ENCODE peak calls at places on chromosomes 1 and 21, in ten cellular contexts. One of them, this sample, is unnamed. For H3K27me3, the result is how much of the 10 kb centered on the place peaks cover.

GRCh38 chr1:116150368-116150767 is 39.2 kb downstream of the MAB21L3 start:
- DNase-seq in ovary: no peak
- DNase-seq in pancreas: no peak
- DNase-seq in right cardiac atrium: no peak
- DNase-seq in mammary epithelial cell: no peak
- DNase-seq in prostate gland: no peak
- DNase-seq in heart left ventricle: no peak
- DNase-seq in fibroblast of lung: no peak
- DNase-seq in colonic mucosa: peak
- DNase-seq in aorta: no peak
- DNase-seq in this sample: no peak

GRCh38 chr21:42868196-42868595 is 11.1 kb downstream of the WDR4 start:
- DNase-seq in ovary: no peak
- DNase-seq in pancreas: no peak
- DNase-seq in right cardiac atrium: no peak
- DNase-seq in mammary epithelial cell: no peak
- DNase-seq in prostate gland: no peak
- DNase-seq in heart left ventricle: no peak
- DNase-seq in fibroblast of lung: no peak
- DNase-seq in colonic mucosa: no peak
- DNase-seq in aorta: no peak
- DNase-seq in this sample: no peak

GRCh38 chr1:1157426-1157913 is 16.2 kb upstream of the TTLL10 start:
- DNase-seq in ovary: peak
- DNase-seq in pancreas: peak
- DNase-seq in right cardiac atrium: peak
- DNase-seq in mammary epithelial cell: peak
- DNase-seq in prostate gland: peak
- DNase-seq in heart left ventricle: peak
- DNase-seq in fibroblast of lung: peak
- DNase-seq in colonic mucosa: peak
- DNase-seq in aorta: peak
- DNase-seq in this sample: peak

GRCh38 chr21:38440746-38441145 is 57.5 kb downstream of the ERG start:
- DNase-seq in ovary: no peak
- DNase-seq in pancreas: no peak
- DNase-seq in right cardiac atrium: no peak
- DNase-seq in mammary epithelial cell: peak
- DNase-seq in prostate gland: no peak
- DNase-seq in heart left ventricle: no peak
- DNase-seq in fibroblast of lung: peak
- DNase-seq in colonic mucosa: no peak
- DNase-seq in aorta: no peak
- DNase-seq in this sample: no peak

GRCh38 chr1:218357211-218357892 is 12.2 kb downstream of the TGFB2 start:
- DNase-seq in ovary: no peak
- DNase-seq in pancreas: no peak
- DNase-seq in right cardiac atrium: no peak
- DNase-seq in mammary epithelial cell: no peak
- DNase-seq in prostate gland: no peak
- DNase-seq in heart left ventricle: no peak
- DNase-seq in fibroblast of lung: no peak
- DNase-seq in colonic mucosa: no peak
- DNase-seq in aorta: no peak
- DNase-seq in this sample: no peak

GRCh38 chr1:234600418-234601216 is 9.4 kb downstream of the IRF2BP2 start:
- DNase-seq in ovary: peak
- DNase-seq in pancreas: no peak
- DNase-seq in right cardiac atrium: peak
- DNase-seq in mammary epithelial cell: peak
- DNase-seq in prostate gland: no peak
- DNase-seq in heart left ventricle: peak
- DNase-seq in fibroblast of lung: no peak
- DNase-seq in colonic mucosa: peak
- DNase-seq in aorta: peak
- DNase-seq in this sample: no peak

GRCh38 chr1:40391688-40392145 is 18.2 kb downstream of the SMAP2 start:
- DNase-seq in ovary: no peak
- DNase-seq in pancreas: no peak
- DNase-seq in right cardiac atrium: no peak
- DNase-seq in mammary epithelial cell: peak
- DNase-seq in prostate gland: no peak
- DNase-seq in heart left ventricle: no peak
- DNase-seq in fibroblast of lung: no peak
- DNase-seq in colonic mucosa: no peak
- DNase-seq in aorta: no peak
- DNase-seq in this sample: no peak

GRCh38 chr1:3127738-3128137 is 58.7 kb downstream of the PRDM16 start:
- DNase-seq in ovary: no peak
- DNase-seq in pancreas: no peak
- DNase-seq in right cardiac atrium: peak
- DNase-seq in mammary epithelial cell: no peak
- DNase-seq in prostate gland: no peak
- DNase-seq in heart left ventricle: no peak
- DNase-seq in fibroblast of lung: no peak
- DNase-seq in colonic mucosa: no peak
- DNase-seq in aorta: peak
- DNase-seq in this sample: peak

GRCh38 chr1:228488107-228488817 is 1.1 kb downstream of the RNF187 start:
- DNase-seq in ovary: no peak
- DNase-seq in pancreas: no peak
- DNase-seq in right cardiac atrium: peak
- DNase-seq in mammary epithelial cell: no peak
- DNase-seq in prostate gland: no peak
- DNase-seq in heart left ventricle: no peak
- DNase-seq in fibroblast of lung: no peak
- DNase-seq in colonic mucosa: no peak
- DNase-seq in aorta: no peak
- DNase-seq in this sample: no peak

GRCh38 chr1:1748686-1749321 is 24.6 kb upstream of the CDK11A start:
- DNase-seq in ovary: no peak
- DNase-seq in pancreas: no peak
- DNase-seq in right cardiac atrium: no peak
- DNase-seq in mammary epithelial cell: no peak
- DNase-seq in prostate gland: no peak
- DNase-seq in heart left ventricle: no peak
- DNase-seq in fibroblast of lung: no peak
- DNase-seq in colonic mucosa: no peak
- DNase-seq in aorta: peak
- DNase-seq in this sample: no peak

GRCh38 chr1:34066921-34067603 is 98.0 kb downstream of the CSMD2 start:
- DNase-seq in ovary: no peak
- DNase-seq in pancreas: no peak
- DNase-seq in right cardiac atrium: no peak
- DNase-seq in mammary epithelial cell: no peak
- DNase-seq in prostate gland: no peak
- DNase-seq in heart left ventricle: no peak
- DNase-seq in fibroblast of lung: no peak
- DNase-seq in colonic mucosa: no peak
- DNase-seq in aorta: no peak
- DNase-seq in this sample: no peak

GRCh38 chr1:17909634-17910033 is 154.5 kb downstream of the ACTL8 start:
- DNase-seq in ovary: no peak
- DNase-seq in pancreas: peak
- DNase-seq in right cardiac atrium: no peak
- DNase-seq in mammary epithelial cell: no peak
- DNase-seq in prostate gland: no peak
- DNase-seq in heart left ventricle: no peak
- DNase-seq in fibroblast of lung: peak
- DNase-seq in colonic mucosa: no peak
- DNase-seq in aorta: no peak
- DNase-seq in this sample: no peak

GRCh38 chr1:243253927-243254232 is 1.2 kb downstream of the CEP170 start:
- DNase-seq in ovary: no peak
- DNase-seq in pancreas: no peak
- DNase-seq in right cardiac atrium: no peak
- DNase-seq in mammary epithelial cell: peak
- DNase-seq in prostate gland: no peak
- DNase-seq in heart left ventricle: no peak
- DNase-seq in fibroblast of lung: no peak
- DNase-seq in colonic mucosa: no peak
- DNase-seq in aorta: no peak
- DNase-seq in this sample: no peak

GRCh38 chr1:243253211-243253926 is 1.7 kb downstream of the CEP170 start:
- DNase-seq in ovary: no peak
- DNase-seq in pancreas: no peak
- DNase-seq in right cardiac atrium: no peak
- DNase-seq in mammary epithelial cell: peak
- DNase-seq in prostate gland: no peak
- DNase-seq in heart left ventricle: no peak
- DNase-seq in fibroblast of lung: no peak
- DNase-seq in colonic mucosa: no peak
- DNase-seq in aorta: no peak
- DNase-seq in this sample: no peak

GRCh38 chr1:243249214-243249613 is 5.9 kb downstream of the CEP170 start:
- DNase-seq in ovary: no peak
- DNase-seq in pancreas: no peak
- DNase-seq in right cardiac atrium: no peak
- DNase-seq in mammary epithelial cell: no peak
- DNase-seq in prostate gland: no peak
- DNase-seq in heart left ventricle: no peak
- DNase-seq in fibroblast of lung: no peak
- DNase-seq in colonic mucosa: no peak
- DNase-seq in aorta: no peak
- DNase-seq in this sample: no peak

GRCh38 chr1:243250102-243250501 is 5.0 kb downstream of the CEP170 start:
- DNase-seq in ovary: no peak
- DNase-seq in pancreas: no peak
- DNase-seq in right cardiac atrium: no peak
- DNase-seq in mammary epithelial cell: no peak
- DNase-seq in prostate gland: no peak
- DNase-seq in heart left ventricle: no peak
- DNase-seq in fibroblast of lung: no peak
- DNase-seq in colonic mucosa: no peak
- DNase-seq in aorta: no peak
- DNase-seq in this sample: no peak

DNA sequence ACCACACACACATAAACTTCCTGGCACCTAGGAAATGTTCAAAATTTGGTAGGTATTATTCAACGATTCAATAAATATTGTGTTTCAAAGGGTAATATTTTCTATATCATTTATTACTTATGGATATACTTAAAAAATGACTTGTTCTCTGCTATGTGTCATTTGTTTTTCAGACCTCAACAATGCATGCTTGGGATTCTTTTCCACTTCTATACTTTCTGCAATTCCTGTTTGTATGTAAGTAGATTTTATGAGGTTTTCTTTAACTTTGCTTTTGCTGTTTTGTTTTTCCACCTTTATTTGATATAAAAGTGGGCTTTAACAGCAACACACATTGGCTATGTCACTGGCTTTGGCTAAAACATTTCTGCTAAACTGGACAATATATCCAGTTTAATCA is 3.5 kb downstream of the CEP170 start:
- DNase-seq in ovary: no peak
- DNase-seq in pancreas: no peak
- DNase-seq in right cardiac atrium: no peak
- DNase-seq in mammary epithelial cell: no peak
- DNase-seq in prostate gland: no peak
- DNase-seq in heart left ventricle: no peak
- DNase-seq in fibroblast of lung: no peak
- DNase-seq in colonic mucosa: no peak
- DNase-seq in aorta: no peak
- DNase-seq in this sample: no peak
- H3K4me3 ChIP-seq in ovary: no peak
- H3K4me3 ChIP-seq in pancreas: no peak
- H3K4me3 ChIP-seq in right cardiac atrium: no peak
- H3K4me3 ChIP-seq in mammary epithelial cell: peak
- H3K4me3 ChIP-seq in prostate gland: no peak
- H3K4me3 ChIP-seq in heart left ventricle: no peak
- H3K4me3 ChIP-seq in fibroblast of lung: peak
- H3K4me3 ChIP-seq in colonic mucosa: no peak
- H3K4me3 ChIP-seq in aorta: no peak
- H3K4me3 ChIP-seq in this sample: no peak

GRCh38 chr1:61140056-61140549 is 57.7 kb downstream of the NFIA start:
- DNase-seq in ovary: no peak
- DNase-seq in pancreas: no peak
- DNase-seq in right cardiac atrium: no peak
- DNase-seq in mammary epithelial cell: no peak
- DNase-seq in prostate gland: no peak
- DNase-seq in heart left ventricle: no peak
- DNase-seq in fibroblast of lung: no peak
- DNase-seq in colonic mucosa: no peak
- DNase-seq in aorta: no peak
- DNase-seq in this sample: no peak
- H3K27me3 ChIP-seq in ovary: under half
- H3K27me3 ChIP-seq in pancreas: under half
- H3K27me3 ChIP-seq in right cardiac atrium: under half
- H3K27me3 ChIP-seq in mammary epithelial cell: under half
- H3K27me3 ChIP-seq in prostate gland: under half
- H3K27me3 ChIP-seq in heart left ventricle: under half
- H3K27me3 ChIP-seq in fibroblast of lung: under half
- H3K27me3 ChIP-seq in colonic mucosa: under half
- H3K27me3 ChIP-seq in aorta: under half
- H3K27me3 ChIP-seq in this sample: under half

DNA sequence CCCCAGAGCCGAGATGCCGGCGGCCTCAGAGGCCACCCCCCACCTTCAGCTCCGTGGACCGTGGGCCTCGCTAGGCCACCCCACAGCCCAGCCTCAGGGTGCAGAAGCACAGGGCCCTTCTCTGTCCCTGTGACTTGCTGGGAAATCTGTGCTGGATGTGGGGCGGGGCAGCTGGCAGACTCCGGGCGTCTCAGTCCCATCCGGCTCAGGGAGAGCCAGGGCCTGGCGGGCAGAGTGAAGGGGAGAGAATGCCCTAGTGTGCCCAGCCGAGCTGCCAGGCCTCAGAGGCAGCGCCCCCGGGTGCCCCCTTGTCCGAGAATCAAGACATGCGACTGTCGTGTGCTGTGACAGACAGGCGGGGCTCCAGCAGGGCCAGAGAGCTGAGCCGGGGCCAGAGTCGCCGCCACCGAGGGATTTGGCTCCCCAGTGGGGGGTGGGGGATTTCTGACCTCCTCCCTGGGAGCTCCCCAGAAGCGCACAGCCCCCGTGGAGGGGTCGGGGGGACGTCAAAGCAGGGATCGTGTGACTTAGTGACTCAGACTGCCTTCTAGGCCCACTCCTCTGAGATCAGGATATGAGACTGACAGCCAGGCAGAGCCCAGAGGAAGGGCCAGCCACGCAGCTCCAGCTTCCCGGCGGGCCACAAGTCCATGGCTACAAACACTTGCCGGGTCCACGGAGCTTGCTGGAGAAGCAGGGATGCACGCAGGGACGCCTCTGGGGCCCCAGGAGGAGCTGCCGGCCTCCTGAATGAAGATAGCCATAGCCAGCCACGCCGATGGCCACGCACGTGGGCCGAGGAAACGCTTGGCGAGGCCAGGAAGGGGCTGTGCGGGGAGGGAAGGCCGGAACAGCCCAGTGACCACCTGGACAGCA is 11.9 kb downstream of the COL6A1 start:
- DNase-seq in ovary: peak
- DNase-seq in pancreas: peak
- DNase-seq in right cardiac atrium: peak
- DNase-seq in mammary epithelial cell: no peak
- DNase-seq in prostate gland: no peak
- DNase-seq in heart left ventricle: peak
- DNase-seq in fibroblast of lung: no peak
- DNase-seq in colonic mucosa: peak
- DNase-seq in aorta: peak
- DNase-seq in this sample: peak
- H3K4me3 ChIP-seq in ovary: no peak
- H3K4me3 ChIP-seq in pancreas: no peak
- H3K4me3 ChIP-seq in right cardiac atrium: no peak
- H3K4me3 ChIP-seq in mammary epithelial cell: no peak
- H3K4me3 ChIP-seq in prostate gland: no peak
- H3K4me3 ChIP-seq in heart left ventricle: no peak
- H3K4me3 ChIP-seq in fibroblast of lung: no peak
- H3K4me3 ChIP-seq in colonic mucosa: no peak
- H3K4me3 ChIP-seq in aorta: no peak
- H3K4me3 ChIP-seq in this sample: no peak

GRCh38 chr1:22557341-22557950 is 5.8 kb upstream of the EPHA8 start:
- DNase-seq in ovary: no peak
- DNase-seq in pancreas: no peak
- DNase-seq in right cardiac atrium: no peak
- DNase-seq in mammary epithelial cell: peak
- DNase-seq in prostate gland: no peak
- DNase-seq in heart left ventricle: no peak
- DNase-seq in fibroblast of lung: peak
- DNase-seq in colonic mucosa: no peak
- DNase-seq in aorta: no peak
- DNase-seq in this sample: no peak
- H3K27me3 ChIP-seq in ovary: under half
- H3K27me3 ChIP-seq in pancreas: under half
- H3K27me3 ChIP-seq in right cardiac atrium: under half
- H3K27me3 ChIP-seq in mammary epithelial cell: under half
- H3K27me3 ChIP-seq in prostate gland: under half
- H3K27me3 ChIP-seq in heart left ventricle: under half
- H3K27me3 ChIP-seq in fibroblast of lung: under half
- H3K27me3 ChIP-seq in colonic mucosa: under half
- H3K27me3 ChIP-seq in aorta: under half
- H3K27me3 ChIP-seq in this sample: half or more

This sample was measured in lower lobe of right lung.